ENCODE peak calls at places on chromosomes 11 and 22, in four cellular contexts. One of them, this sample, is unnamed. For H3K4me1, the result is how much of the 10 kb centered on the place peaks cover.

GRCh38 chr11:95831198-95831883 is 41.0 kb downstream of the CEP57 start:
- DNase-seq in H9: no peak
- DNase-seq in MM.1S: no peak
- DNase-seq in aorta: no peak
- DNase-seq in this sample: no peak

GRCh38 chr22:29457730-29458129 is 19.3 kb downstream of the RFPL1 start:
- DNase-seq in H9: peak
- DNase-seq in MM.1S: peak
- DNase-seq in aorta: peak
- DNase-seq in this sample: peak

GRCh38 chr11:67391304-67392181 is at the start of gene RAD9A:
- DNase-seq in aorta: peak
- DNase-seq in MM.1S: peak
- DNase-seq in H9: peak
- DNase-seq in this sample: peak

GRCh38 chr11:19827399-19828135 is 114.9 kb downstream of the NAV2 start:
- DNase-seq in MM.1S: no peak
- DNase-seq in aorta: no peak
- DNase-seq in H9: peak
- DNase-seq in this sample: no peak

GRCh38 chr22:32378703-32379272 is 21.1 kb downstream of the RFPL3 start:
- DNase-seq in MM.1S: no peak
- DNase-seq in aorta: no peak
- DNase-seq in H9: peak
- DNase-seq in this sample: no peak

GRCh38 chr22:29784451-29785361 is 17.5 kb downstream of the UQCR10 start:
- DNase-seq in MM.1S: no peak
- DNase-seq in H9: no peak
- DNase-seq in aorta: no peak
- DNase-seq in this sample: no peak

GRCh38 chr22:43262990-43263644 is 76.2 kb upstream of the TTLL12 start:
- DNase-seq in aorta: no peak
- DNase-seq in H9: no peak
- DNase-seq in MM.1S: no peak
- DNase-seq in this sample: no peak

GRCh38 chr22:20174785-20175596 is 24.1 kb upstream of the CCDC188 start:
- DNase-seq in H9: no peak
- DNase-seq in aorta: no peak
- DNase-seq in MM.1S: no peak
- DNase-seq in this sample: no peak

GRCh38 chr11:115963170-115963569 is 459.0 kb upstream of the CADM1 start:
- DNase-seq in aorta: no peak
- DNase-seq in MM.1S: no peak
- DNase-seq in H9: no peak
- DNase-seq in this sample: no peak

GRCh38 chr11:8671651-8672062 is 10.8 kb downstream of the TRIM66 start:
- DNase-seq in H9: peak
- DNase-seq in aorta: no peak
- DNase-seq in MM.1S: no peak
- DNase-seq in this sample: no peak

GRCh38 chr11:515131-515530 is 8.1 kb upstream of the RNH1 start:
- DNase-seq in H9: no peak
- DNase-seq in aorta: no peak
- DNase-seq in MM.1S: no peak
- DNase-seq in this sample: no peak

GRCh38 chr11:113613619-113614018 is 92.5 kb downstream of the TMPRSS5 start:
- DNase-seq in H9: no peak
- DNase-seq in aorta: no peak
- DNase-seq in MM.1S: no peak
- DNase-seq in this sample: no peak

GRCh38 chr11:17388609-17389204 is at the start of gene KCNJ11:
- DNase-seq in aorta: no peak
- DNase-seq in MM.1S: no peak
- DNase-seq in H9: peak
- DNase-seq in this sample: no peak

GRCh38 chr11:66331542-66332370 is 4.5 kb downstream of the RIN1 start:
- DNase-seq in H9: no peak
- DNase-seq in MM.1S: no peak
- DNase-seq in aorta: peak
- DNase-seq in this sample: no peak

GRCh38 chr11:87358461-87358860 is 320.7 kb downstream of the TMEM135 start:
- DNase-seq in H9: no peak
- DNase-seq in aorta: no peak
- DNase-seq in MM.1S: peak
- DNase-seq in this sample: no peak

GRCh38 chr11:128039140-128040021 is 548.0 kb downstream of the ETS1 start:
- DNase-seq in H9: no peak
- DNase-seq in MM.1S: peak
- DNase-seq in aorta: no peak
- DNase-seq in this sample: peak

GRCh38 chr11:93089474-93090102 is 108.2 kb downstream of the SLC36A4 start:
- DNase-seq in H9: peak
- DNase-seq in MM.1S: peak
- DNase-seq in aorta: no peak
- DNase-seq in this sample: no peak

GRCh38 chr11:2400761-2401435 is 348 bp downstream of the TSSC4 start:
- DNase-seq in H9: no peak
- DNase-seq in aorta: no peak
- DNase-seq in MM.1S: no peak
- DNase-seq in this sample: no peak

GRCh38 chr22:38467904-38468760 is at the start of gene KDELR3:
- DNase-seq in aorta: peak
- DNase-seq in MM.1S: no peak
- DNase-seq in H9: no peak
- DNase-seq in this sample: peak

GRCh38 chr22:21587803-21588611 is 20.5 kb downstream of the UBE2L3 start:
- DNase-seq in H9: no peak
- DNase-seq in aorta: no peak
- DNase-seq in MM.1S: peak
- DNase-seq in this sample: no peak

GRCh38 chr11:111777094-111778046 is 11.2 kb upstream of the PPP2R1B start:
- DNase-seq in H9: no peak
- DNase-seq in aorta: no peak
- DNase-seq in MM.1S: peak
- DNase-seq in this sample: no peak

GRCh38 chr11:77449060-77449521 is 24.8 kb downstream of the PAK1 start:
- DNase-seq in H9: no peak
- DNase-seq in MM.1S: no peak
- DNase-seq in aorta: no peak
- DNase-seq in this sample: no peak

GRCh38 chr11:83520849-83521248 is 234.7 kb upstream of the CCDC90B start:
- DNase-seq in MM.1S: no peak
- DNase-seq in aorta: no peak
- DNase-seq in H9: no peak
- DNase-seq in this sample: no peak

GRCh38 chr22:28112548-28113043 is 193.5 kb upstream of the PITPNB start:
- DNase-seq in aorta: no peak
- DNase-seq in MM.1S: peak
- DNase-seq in H9: peak
- DNase-seq in this sample: peak

GRCh38 chr11:64250875-64251721 is at the start of gene PLCB3:
- DNase-seq in H9: peak
- DNase-seq in MM.1S: peak
- DNase-seq in aorta: peak
- DNase-seq in this sample: peak

GRCh38 chr22:44260216-44261035 is 52.3 kb downstream of the SHISAL1 start:
- DNase-seq in aorta: peak
- DNase-seq in H9: peak
- DNase-seq in MM.1S: no peak
- DNase-seq in this sample: no peak

GRCh38 chr22:27754888-27755480 is 46.6 kb downstream of the MN1 start:
- DNase-seq in MM.1S: no peak
- DNase-seq in H9: no peak
- DNase-seq in aorta: peak
- DNase-seq in this sample: no peak

GRCh38 chr11:28621648-28622215 is 513.5 kb downstream of the METTL15 start:
- DNase-seq in MM.1S: no peak
- DNase-seq in H9: no peak
- DNase-seq in aorta: no peak
- DNase-seq in this sample: no peak

GRCh38 chr11:2539761-2540520 is 95.1 kb downstream of the KCNQ1 start:
- DNase-seq in H9: no peak
- DNase-seq in MM.1S: no peak
- DNase-seq in aorta: peak
- DNase-seq in this sample: no peak

GRCh38 chr22:38422615-38423511 is 32.1 kb downstream of the KCNJ4 start:
- DNase-seq in aorta: no peak
- DNase-seq in H9: peak
- DNase-seq in MM.1S: no peak
- DNase-seq in this sample: no peak

GRCh38 chr11:20444537-20444936 is 57.0 kb downstream of the PRMT3 start:
- DNase-seq in aorta: no peak
- DNase-seq in H9: no peak
- DNase-seq in MM.1S: no peak
- DNase-seq in this sample: no peak

GRCh38 chr22:41845380-41846267 is 12.7 kb downstream of the SREBF2 start:
- DNase-seq in MM.1S: no peak
- DNase-seq in H9: no peak
- DNase-seq in aorta: no peak
- DNase-seq in this sample: no peak

GRCh38 chr22:41844513-41844912 is 11.6 kb downstream of the SREBF2 start:
- DNase-seq in H9: no peak
- DNase-seq in MM.1S: no peak
- DNase-seq in aorta: no peak
- DNase-seq in this sample: peak

GRCh38 chr22:41842996-41843970 is 10.4 kb downstream of the SREBF2 start:
- DNase-seq in aorta: no peak
- DNase-seq in MM.1S: no peak
- DNase-seq in H9: no peak
- DNase-seq in this sample: no peak

GRCh38 chr22:41846268-41847002 is 13.5 kb downstream of the SREBF2 start:
- DNase-seq in MM.1S: no peak
- DNase-seq in H9: no peak
- DNase-seq in aorta: no peak
- DNase-seq in this sample: no peak

DNA sequence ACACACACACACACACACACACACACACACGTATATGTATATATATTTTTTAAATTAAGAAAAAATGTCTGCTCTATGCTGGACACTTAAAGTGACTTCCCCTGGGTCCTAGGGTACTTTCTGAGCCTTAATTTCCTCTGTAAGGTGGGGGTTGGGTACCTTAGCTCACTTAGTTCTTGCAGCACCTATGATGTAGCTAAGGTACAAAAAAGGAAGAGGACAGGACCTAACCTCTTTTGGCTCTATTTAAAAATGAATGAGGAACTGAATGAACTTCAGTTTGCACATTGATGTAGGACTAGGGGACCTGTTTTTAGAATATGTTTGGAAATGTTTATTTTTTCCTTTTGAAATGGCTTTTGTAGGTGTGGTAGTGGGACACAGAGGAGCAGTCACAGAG is 11.1 kb downstream of the SREBF2 start:
- DNase-seq in aorta: no peak
- DNase-seq in H9: no peak
- DNase-seq in MM.1S: no peak
- DNase-seq in this sample: no peak
- H3K4me1 ChIP-seq in aorta: under half
- H3K4me1 ChIP-seq in H9: under half
- H3K4me1 ChIP-seq in MM.1S: under half
- H3K4me1 ChIP-seq in this sample: under half

GRCh38 chr11:79205786-79206185 is 235.0 kb downstream of the TENM4 start:
- DNase-seq in aorta: no peak
- DNase-seq in H9: no peak
- DNase-seq in MM.1S: no peak
- DNase-seq in this sample: no peak
- H3K4me1 ChIP-seq in aorta: under half
- H3K4me1 ChIP-seq in H9: under half
- H3K4me1 ChIP-seq in MM.1S: under half
- H3K4me1 ChIP-seq in this sample: under half

DNA sequence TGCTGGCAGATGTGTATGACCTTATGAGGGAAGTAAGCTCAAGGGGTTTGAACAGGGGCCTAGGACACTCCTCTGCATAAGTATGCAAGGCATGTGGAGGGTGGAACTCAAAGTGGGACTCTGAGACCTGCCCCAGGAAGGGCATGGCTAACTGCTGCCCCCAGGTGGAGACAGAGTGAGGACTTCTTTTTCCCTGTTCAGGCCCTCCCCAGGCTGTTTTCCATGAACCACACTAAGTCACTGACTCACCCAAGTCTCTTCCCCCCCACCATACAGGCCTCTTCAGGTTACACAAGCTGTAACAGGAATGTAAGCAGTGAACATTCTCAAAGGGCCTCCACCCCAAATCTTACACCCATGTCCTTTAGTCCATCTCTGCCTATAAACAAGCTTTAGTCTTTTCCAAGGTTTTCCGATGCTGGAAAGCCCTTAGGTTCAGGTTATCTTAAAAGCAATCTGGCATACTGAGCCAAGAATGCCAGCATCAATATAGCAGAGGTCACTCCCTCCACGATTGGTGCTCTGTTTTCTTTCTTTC is 13.1 kb downstream of the EEF1G start:
- DNase-seq in MM.1S: peak
- DNase-seq in aorta: peak
- DNase-seq in H9: peak
- DNase-seq in this sample: peak
- H3K4me1 ChIP-seq in MM.1S: under half
- H3K4me1 ChIP-seq in aorta: under half
- H3K4me1 ChIP-seq in H9: under half
- H3K4me1 ChIP-seq in this sample: under half

DNA sequence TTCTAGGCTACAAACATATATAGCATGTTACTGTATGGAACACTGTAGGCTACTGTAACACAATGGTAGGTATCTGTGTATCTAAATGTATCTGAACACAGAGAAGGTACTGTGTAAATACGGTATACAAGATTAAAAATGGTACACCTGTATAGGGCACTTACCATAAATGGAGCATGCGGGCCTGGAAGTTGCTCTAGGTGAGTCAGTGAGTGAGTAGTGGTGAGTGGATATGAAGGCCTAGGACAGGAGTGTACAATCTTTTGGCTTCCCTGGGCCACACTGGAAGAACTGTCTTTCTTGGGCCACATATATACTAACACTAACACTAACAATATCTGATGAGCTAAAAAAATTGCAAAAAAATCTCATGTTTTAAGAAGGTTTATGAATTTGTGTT is 21.4 kb downstream of the RNF141 start:
- DNase-seq in MM.1S: no peak
- DNase-seq in aorta: no peak
- DNase-seq in H9: no peak
- DNase-seq in this sample: no peak
- H3K4me1 ChIP-seq in MM.1S: under half
- H3K4me1 ChIP-seq in aorta: under half
- H3K4me1 ChIP-seq in H9: under half
- H3K4me1 ChIP-seq in this sample: under half

GRCh38 chr11:71214553-71215371 is 37.6 kb downstream of the SHANK2 start:
- DNase-seq in aorta: peak
- DNase-seq in H9: no peak
- DNase-seq in MM.1S: no peak
- DNase-seq in this sample: no peak
- H3K4me1 ChIP-seq in aorta: under half
- H3K4me1 ChIP-seq in H9: under half
- H3K4me1 ChIP-seq in MM.1S: under half
- H3K4me1 ChIP-seq in this sample: under half